ENCODE peak calls at places on chromosomes 3 and 15, in eight cellular contexts. D is transverse colon, I is A549, A is mucosa of descending colon, K is PC-9, J is heart left ventricle, R is psoas muscle, Z is PC-3. S is an unnamed sample.

GRCh38 chr3:81339040-81339845 is 422.2 kb downstream of the GBE1 start:
- DNase-seq in D (no peak), I (peak; percentile 24), A (no peak), K (no peak), J (no peak), R (no peak), Z (peak; percentile 88), S (peak; percentile 58)

GRCh38 chr3:60086811-60087210 is 1037.0 kb upstream of the CFAP20DC start:
- DNase-seq in D (no peak), I (no peak), A (no peak), K (peak; percentile 8), J (no peak), R (no peak), Z (peak; percentile 50), S (peak; percentile 8)

GRCh38 chr15:63950911-63951481 is 95.3 kb downstream of the DAPK2 start:
- DNase-seq in D (no peak), I (no peak), A (no peak), K (no peak), J (no peak), R (no peak), Z (peak; percentile 75), S (no peak)

GRCh38 chr15:67783303-67783702 is 42.0 kb upstream of the SKOR1 start:
- DNase-seq in D (peak; percentile 28), I (no peak), A (no peak), K (no peak), J (no peak), R (no peak), Z (no peak), S (no peak)

GRCh38 chr3:35651888-35652287 is 12.6 kb downstream of the ARPP21 start:
- DNase-seq in D (no peak), I (peak; percentile 49), A (no peak), K (no peak), J (no peak), R (no peak), Z (peak; percentile 66), S (peak; percentile 6)

GRCh38 chr3:160448845-160449659 is 534 bp downstream of the TRIM59 start:
- DNase-seq in D (no peak), I (peak; percentile 83), A (no peak), K (no peak), J (no peak), R (no peak), Z (peak; percentile 28), S (no peak)

GRCh38 chr15:69484837-69485236 is 32.2 kb downstream of the RPLP1 start:
- DNase-seq in D (peak; percentile 21), I (no peak), A (no peak), K (peak; percentile 52), J (no peak), R (no peak), Z (peak; percentile 41), S (no peak)

GRCh38 chr3:133479895-133480669 is 80.2 kb downstream of the BFSP2 start:
- DNase-seq in D (no peak), I (no peak), A (peak; percentile 43), K (peak; percentile 67), J (no peak), R (no peak), Z (peak; percentile 90), S (peak; percentile 94)

GRCh38 chr15:99425666-99426301 is 140.0 kb upstream of the MEF2A start:
- DNase-seq in D (peak; percentile 11), I (peak; percentile 24), A (peak; percentile 45), K (no peak), J (peak; percentile 57), R (no peak), Z (no peak), S (no peak)

GRCh38 chr3:55564709-55565108 is 77.6 kb upstream of the WNT5A start:
- DNase-seq in D (no peak), I (no peak), A (no peak), K (no peak), J (no peak), R (no peak), Z (no peak), S (no peak)

GRCh38 chr3:73674280-73674679 is 49.5 kb upstream of the PDZRN3 start:
- DNase-seq in D (no peak), I (no peak), A (no peak), K (no peak), J (no peak), R (no peak), Z (no peak), S (no peak)

GRCh38 chr3:111926266-111926676 is 52.6 kb upstream of the ABHD10 start:
- DNase-seq in D (no peak), I (no peak), A (no peak), K (no peak), J (no peak), R (no peak), Z (peak; percentile 78), S (no peak)

GRCh38 chr3:13162550-13163320 is 89.5 kb upstream of the IQSEC1 start:
- DNase-seq in D (no peak), I (no peak), A (no peak), K (no peak), J (no peak), R (no peak), Z (no peak), S (no peak)

GRCh38 chr3:3800685-3801509 is 1.7 kb downstream of the LRRN1 start:
- DNase-seq in D (no peak), I (no peak), A (peak; percentile 45), K (peak; percentile 3), J (peak; percentile 45), R (peak; percentile 42), Z (no peak), S (no peak)

GRCh38 chr15:61871926-61872522 is 188.2 kb downstream of the VPS13C start:
- DNase-seq in D (no peak), I (peak; percentile 32), A (no peak), K (no peak), J (no peak), R (no peak), Z (peak; percentile 45), S (no peak)

GRCh38 chr3:58573638-58574037 is 3.6 kb downstream of the FAM107A start:
- DNase-seq in D (no peak), I (no peak), A (no peak), K (no peak), J (no peak), R (no peak), Z (no peak), S (no peak)

GRCh38 chr3:191728186-191728585 is 267.2 kb downstream of the PYDC2 start:
- DNase-seq in D (no peak), I (no peak), A (no peak), K (no peak), J (no peak), R (no peak), Z (no peak), S (no peak)

GRCh38 chr3:191721390-191721801 is 260.4 kb downstream of the PYDC2 start:
- DNase-seq in D (no peak), I (no peak), A (no peak), K (no peak), J (no peak), R (no peak), Z (no peak), S (peak; percentile 15)

GRCh38 chr3:191721983-191722382 is 261.0 kb downstream of the PYDC2 start:
- DNase-seq in D (no peak), I (no peak), A (no peak), K (no peak), J (no peak), R (no peak), Z (peak; percentile 20), S (peak; percentile 33)

DNA sequence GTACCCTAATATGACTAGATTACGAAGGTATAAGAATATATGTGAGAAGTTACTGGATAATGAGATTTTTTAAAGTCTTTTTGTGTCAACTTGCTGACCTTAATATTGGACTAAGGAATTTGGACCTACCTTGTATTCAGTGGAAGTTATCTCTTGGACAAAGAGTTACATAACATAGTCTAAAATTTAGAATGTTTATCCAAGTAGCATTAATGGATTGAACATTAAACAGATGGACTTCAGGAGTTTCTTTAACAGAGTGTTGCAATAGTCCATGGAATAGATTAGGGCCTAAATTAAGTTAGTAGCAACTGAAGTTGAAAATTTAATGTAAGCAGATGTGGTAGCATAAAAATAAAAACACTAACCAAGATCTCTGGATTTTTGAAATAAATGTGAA is 266.4 kb downstream of the PYDC2 start:
- DNase-seq in D (no peak), I (no peak), A (no peak), K (no peak), J (no peak), R (no peak), Z (no peak), S (no peak)
- TF ChIP-seq CTCF in D (no peak), I (no peak), A (no peak), K (no peak), J (no peak), R (no peak), Z (no peak), S (no peak)

DNA sequence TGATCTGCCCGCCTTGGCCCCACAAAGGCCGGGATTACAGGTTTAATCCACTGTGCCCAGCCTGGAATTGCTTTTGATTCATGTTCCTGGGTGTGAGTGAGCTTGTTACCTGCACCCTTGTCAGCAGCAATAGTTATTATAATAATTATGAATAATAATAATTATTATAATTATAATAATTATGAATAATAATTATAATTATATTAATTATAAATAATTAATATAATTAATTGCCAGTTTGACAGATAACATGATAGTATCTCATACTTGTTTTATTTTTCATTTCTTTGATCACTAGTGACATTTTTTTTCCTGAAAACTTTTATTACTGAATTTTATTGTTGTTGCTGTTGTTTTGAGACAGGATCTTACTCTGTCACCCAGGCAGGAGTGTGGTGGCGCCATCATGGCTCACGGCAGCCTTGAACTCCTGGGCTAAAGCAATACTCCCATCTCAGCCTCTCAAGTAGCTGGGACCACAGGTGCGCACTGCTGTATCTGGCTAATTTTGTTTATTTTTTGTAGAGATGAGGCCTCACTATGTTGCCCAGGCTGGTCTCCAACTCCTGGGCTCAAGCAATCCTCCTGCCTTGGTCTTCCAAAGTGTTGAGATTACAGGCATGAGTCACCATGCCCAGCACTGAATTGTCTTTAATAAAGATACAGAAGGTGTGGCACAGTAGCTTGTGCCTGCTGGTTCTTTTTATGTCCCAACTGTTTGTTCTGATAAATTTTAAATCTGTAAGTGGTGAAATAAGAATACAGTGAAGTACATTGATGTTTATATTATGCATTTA is 20.9 kb upstream of the TRAK1 start:
- DNase-seq in D (peak; percentile 51), I (no peak), A (no peak), K (no peak), J (no peak), R (no peak), Z (peak; percentile 35), S (no peak)
- H3K4me1 ChIP-seq in D (peaks cover 74% of the 10 kb centered on the region), I (peaks cover 53% of the 10 kb centered on the region), A (peaks cover 39% of the 10 kb centered on the region), K (no peaks in the 10 kb centered on the region), J (peaks cover 62% of the 10 kb centered on the region), R (peaks cover 79% of the 10 kb centered on the region), Z (peaks cover 29% of the 10 kb centered on the region), S (peaks cover 19% of the 10 kb centered on the region)

DNA sequence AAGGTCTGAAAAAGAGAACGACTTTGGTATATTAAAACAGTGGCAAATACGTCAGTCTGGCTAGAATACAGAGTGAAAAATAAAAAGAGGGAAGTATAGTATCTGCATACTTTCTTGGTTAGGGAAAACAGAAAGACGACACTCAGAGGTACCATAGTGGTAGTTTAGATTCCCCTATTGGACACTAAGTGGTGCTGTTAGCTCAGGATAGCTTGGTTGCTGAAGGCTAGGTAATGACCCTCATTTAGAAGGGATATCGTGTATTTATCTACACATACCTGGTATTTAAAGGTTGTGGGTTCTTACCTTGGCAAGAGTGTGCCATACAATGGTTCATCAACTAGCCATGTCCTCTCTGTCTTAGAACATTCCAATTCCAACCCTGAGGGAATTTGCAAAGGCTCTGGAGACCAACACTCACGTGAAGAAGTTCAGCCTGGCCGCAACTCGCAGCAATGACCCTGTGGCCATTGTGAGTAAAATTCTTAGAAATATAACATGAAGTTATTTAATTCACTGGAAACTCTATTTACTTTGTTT is 31.0 kb downstream of the TMOD2 start:
- DNase-seq in D (no peak), I (peak; percentile 72), A (no peak), K (peak; percentile 7), J (no peak), R (no peak), Z (peak; percentile 50), S (peak; percentile 9)
- TF ChIP-seq CTCF in D (no peak), I (peak; percentile 50), A (no peak), K (peak; percentile 66), J (no peak), R (no peak), Z (peak; percentile 64), S (peak; percentile 67)

GRCh38 chr15:41941644-41942415 is 30.5 kb downstream of the EHD4 start:
- DNase-seq in D (no peak), I (no peak), A (no peak), K (no peak), J (no peak), R (no peak), Z (no peak), S (no peak)
- H3K4me1 ChIP-seq in D (peaks cover 7% of the 10 kb centered on the region), I (peaks cover 39% of the 10 kb centered on the region), A (no peaks in the 10 kb centered on the region), K (peaks cover 17% of the 10 kb centered on the region), J (peaks cover 72% of the 10 kb centered on the region), R (peaks cover 8% of the 10 kb centered on the region), Z (peaks cover 59% of the 10 kb centered on the region), S (peaks cover 39% of the 10 kb centered on the region)

S was measured in foreskin keratinocyte.